ENCODE peak calls at places on chromosomes 1 and 21, in ten cellular contexts. I, R, J, H, M, T, D, Z, N and A are unnamed samples.

GRCh38 chr1:156337888-156338179 is 258 bp downstream of the CCT3 start:
- DNase-seq in J (no peak), H (no peak), R (no peak), Z (peak; percentile 3), D (no peak), I (no peak), T (no peak), M (no peak), N (no peak), A (no peak)

GRCh38 chr1:198701766-198702539 is 63.1 kb downstream of the PTPRC start:
- DNase-seq in N (no peak), D (no peak), H (no peak), I (no peak), R (no peak), T (no peak), Z (no peak), M (no peak), J (no peak), A (no peak)

GRCh38 chr21:34004013-34004938 is 69.1 kb upstream of the MRPS6 start:
- DNase-seq in R (peak; percentile 40), H (no peak), Z (no peak), M (no peak), J (no peak), I (no peak), T (no peak), D (no peak), N (no peak), A (no peak)

GRCh38 chr1:66135165-66135564 is 342.5 kb downstream of the PDE4B start:
- DNase-seq in I (no peak), T (no peak), D (no peak), N (no peak), H (no peak), R (no peak), Z (no peak), J (no peak), M (no peak), A (no peak)

GRCh38 chr1:19643113-19643512 is 998 bp upstream of the NBL1 start:
- DNase-seq in M (no peak), I (no peak), H (no peak), J (no peak), N (no peak), T (no peak), R (no peak), Z (no peak), D (no peak), A (no peak)

GRCh38 chr1:54121482-54122130 is 31.2 kb downstream of the CDCP2 start:
- DNase-seq in D (peak; percentile 38), H (peak; percentile 93), I (peak; percentile 71), N (peak; percentile 74), M (peak; percentile 16), R (peak; percentile 58), Z (peak; percentile 45), J (peak; percentile 44), T (peak; percentile 92), A (peak; percentile 87)

GRCh38 chr1:53860967-53861411 is 22.9 kb upstream of the NDC1 start:
- DNase-seq in I (peak; percentile 33), R (peak; percentile 64), J (peak; percentile 38), T (no peak), Z (peak; percentile 15), M (peak; percentile 12), D (no peak), N (peak; percentile 55), H (peak; percentile 24), A (no peak)

GRCh38 chr1:193285626-193286025 is 99.2 kb upstream of the B3GALT2 start:
- DNase-seq in I (no peak), D (no peak), R (peak; percentile 29), J (no peak), N (no peak), H (no peak), M (no peak), T (no peak), Z (no peak), A (no peak)

GRCh38 chr21:35051287-35051818 is 2.3 kb upstream of the RUNX1 start:
- DNase-seq in R (peak; percentile 95), T (peak; percentile 82), D (peak; percentile 52), N (peak; percentile 16), M (peak; percentile 83), H (peak; percentile 74), Z (peak; percentile 70), J (peak; percentile 71), I (peak; percentile 77), A (peak; percentile 27)

GRCh38 chr1:214325401-214325800 is 44.4 kb downstream of the SMYD2 start:
- DNase-seq in N (no peak), R (no peak), I (no peak), Z (no peak), H (no peak), D (no peak), T (no peak), M (no peak), J (no peak), A (no peak)

GRCh38 chr1:149844650-149845255 is 54.6 kb upstream of the BOLA1 start:
- DNase-seq in I (no peak), H (no peak), R (no peak), Z (no peak), D (no peak), J (no peak), N (no peak), M (no peak), T (peak; percentile 23), A (no peak)

GRCh38 chr1:69513621-69514020 is 54.1 kb upstream of the LRRC7 start:
- DNase-seq in N (no peak), R (peak; percentile 74), D (no peak), Z (no peak), M (no peak), H (no peak), I (no peak), T (no peak), J (no peak), A (no peak)

GRCh38 chr21:37594472-37594951 is 227.9 kb downstream of the DYRK1A start:
- DNase-seq in T (no peak), D (no peak), H (no peak), N (no peak), Z (no peak), M (no peak), R (no peak), J (no peak), I (no peak), A (no peak)

GRCh38 chr1:12708956-12709555 is 6.9 kb upstream of the AADACL3 start:
- DNase-seq in Z (no peak), D (no peak), H (no peak), T (no peak), R (no peak), N (no peak), I (no peak), J (no peak), M (no peak), A (no peak)

GRCh38 chr1:15616704-15617172 is 520 bp upstream of the DDI2 start:
- DNase-seq in N (no peak), Z (no peak), T (no peak), I (peak; percentile 28), R (no peak), D (no peak), H (peak; percentile 19), M (no peak), J (no peak), A (no peak)

GRCh38 chr1:85884372-85885035 is 176.3 kb upstream of the ZNHIT6 start:
- DNase-seq in I (no peak), T (no peak), D (no peak), M (no peak), N (peak; percentile 40), J (no peak), Z (no peak), R (peak; percentile 44), H (no peak), A (no peak)

GRCh38 chr1:119778886-119779560 is 10.3 kb upstream of the HMGCS2 start:
- DNase-seq in H (no peak), R (no peak), Z (no peak), T (no peak), I (no peak), J (no peak), N (no peak), D (no peak), M (no peak), A (no peak)

GRCh38 chr1:169724168-169724567 is 9.7 kb downstream of the SELE start:
- DNase-seq in J (no peak), D (no peak), N (no peak), H (no peak), M (no peak), I (no peak), Z (no peak), R (no peak), T (no peak), A (no peak)

GRCh38 chr1:50529510-50529909 is 106.3 kb upstream of the DMRTA2 start:
- DNase-seq in I (no peak), T (no peak), J (no peak), R (no peak), Z (no peak), N (no peak), H (no peak), M (no peak), D (no peak), A (no peak)

GRCh38 chr1:67760030-67760821 is 73.0 kb downstream of the GNG12 start:
- DNase-seq in T (peak; percentile 79), I (peak; percentile 61), M (peak; percentile 33), D (no peak), J (peak; percentile 45), Z (peak; percentile 54), R (peak; percentile 82), N (peak; percentile 70), H (peak; percentile 72), A (peak; percentile 35)

GRCh38 chr1:36784147-36784862 is 250.0 kb downstream of the GRIK3 start:
- DNase-seq in J (no peak), H (no peak), T (no peak), I (no peak), D (no peak), N (no peak), R (no peak), Z (no peak), M (no peak), A (no peak)

GRCh38 chr1:22870201-22870871 is 102.3 kb downstream of the LACTBL1 start:
- DNase-seq in T (no peak), Z (no peak), J (no peak), R (no peak), I (no peak), N (no peak), M (no peak), D (no peak), H (no peak), A (no peak)

GRCh38 chr1:54252371-54252770 is 52.4 kb downstream of the MRPL37 start:
- DNase-seq in Z (no peak), R (no peak), H (no peak), N (no peak), M (no peak), J (no peak), T (no peak), D (no peak), I (no peak), A (no peak)

GRCh38 chr1:171081220-171081993 is 9.3 kb upstream of the FMO3 start:
- DNase-seq in Z (no peak), N (peak; percentile 53), T (no peak), M (no peak), D (no peak), I (no peak), J (no peak), H (no peak), R (peak; percentile 87), A (no peak)